ENCODE peak calls at places on chromosome 21, in eight cellular contexts. One of them, this sample, is unnamed.

GRCh38 chr21:32794643-32795042 is 23.1 kb upstream of the PAXBP1 start:
- DNase-seq in activated naive CD8-positive, alpha-beta T cell treated with anti-CD3 and anti-CD28 coated beads for 36 hours: no peak
- DNase-seq in fibroblast of mammary gland: no peak
- DNase-seq in CD4-positive, alpha-beta memory T cell: no peak
- DNase-seq in activated CD8-positive, alpha-beta memory T cell treated with anti-CD3 and anti-CD28 coated beads, Interleukin-2, amount 50 U/mL, for 48 hours: no peak
- DNase-seq in fibroblast of pulmonary artery: peak; percentile 61
- DNase-seq in central memory CD8-positive, alpha-beta T cell: no peak
- DNase-seq in LNCaP clone FGC: no peak
- DNase-seq in this sample: no peak

GRCh38 chr21:34877485-34878128 is 171.5 kb downstream of the RUNX1 start:
- DNase-seq in activated naive CD8-positive, alpha-beta T cell treated with anti-CD3 and anti-CD28 coated beads for 36 hours: no peak
- DNase-seq in fibroblast of pulmonary artery: no peak
- DNase-seq in LNCaP clone FGC: peak; percentile 69
- DNase-seq in CD4-positive, alpha-beta memory T cell: no peak
- DNase-seq in activated CD8-positive, alpha-beta memory T cell treated with anti-CD3 and anti-CD28 coated beads, Interleukin-2, amount 50 U/mL, for 48 hours: no peak
- DNase-seq in fibroblast of mammary gland: no peak
- DNase-seq in central memory CD8-positive, alpha-beta T cell: no peak
- DNase-seq in this sample: no peak

GRCh38 chr21:41929248-41929647 is 24.6 kb downstream of the C2CD2 start:
- DNase-seq in central memory CD8-positive, alpha-beta T cell: no peak
- DNase-seq in activated CD8-positive, alpha-beta memory T cell treated with anti-CD3 and anti-CD28 coated beads, Interleukin-2, amount 50 U/mL, for 48 hours: no peak
- DNase-seq in fibroblast of pulmonary artery: no peak
- DNase-seq in CD4-positive, alpha-beta memory T cell: no peak
- DNase-seq in LNCaP clone FGC: no peak
- DNase-seq in fibroblast of mammary gland: no peak
- DNase-seq in activated naive CD8-positive, alpha-beta T cell treated with anti-CD3 and anti-CD28 coated beads for 36 hours: no peak
- DNase-seq in this sample: no peak

GRCh38 chr21:28110074-28110473 is 882.6 kb downstream of the LTN1 start:
- DNase-seq in fibroblast of mammary gland: no peak
- DNase-seq in CD4-positive, alpha-beta memory T cell: no peak
- DNase-seq in central memory CD8-positive, alpha-beta T cell: no peak
- DNase-seq in LNCaP clone FGC: no peak
- DNase-seq in activated naive CD8-positive, alpha-beta T cell treated with anti-CD3 and anti-CD28 coated beads for 36 hours: no peak
- DNase-seq in fibroblast of pulmonary artery: no peak
- DNase-seq in activated CD8-positive, alpha-beta memory T cell treated with anti-CD3 and anti-CD28 coated beads, Interleukin-2, amount 50 U/mL, for 48 hours: no peak
- DNase-seq in this sample: no peak

GRCh38 chr21:39852021-39852721 is 15.1 kb upstream of the PCP4 start:
- DNase-seq in activated CD8-positive, alpha-beta memory T cell treated with anti-CD3 and anti-CD28 coated beads, Interleukin-2, amount 50 U/mL, for 48 hours: no peak
- DNase-seq in fibroblast of pulmonary artery: no peak
- DNase-seq in CD4-positive, alpha-beta memory T cell: no peak
- DNase-seq in activated naive CD8-positive, alpha-beta T cell treated with anti-CD3 and anti-CD28 coated beads for 36 hours: no peak
- DNase-seq in fibroblast of mammary gland: no peak
- DNase-seq in LNCaP clone FGC: no peak
- DNase-seq in central memory CD8-positive, alpha-beta T cell: no peak
- DNase-seq in this sample: no peak

GRCh38 chr21:20306836-20307235 is 691.4 kb upstream of the NCAM2 start:
- DNase-seq in fibroblast of mammary gland: no peak
- DNase-seq in CD4-positive, alpha-beta memory T cell: no peak
- DNase-seq in fibroblast of pulmonary artery: no peak
- DNase-seq in activated naive CD8-positive, alpha-beta T cell treated with anti-CD3 and anti-CD28 coated beads for 36 hours: no peak
- DNase-seq in LNCaP clone FGC: no peak
- DNase-seq in activated CD8-positive, alpha-beta memory T cell treated with anti-CD3 and anti-CD28 coated beads, Interleukin-2, amount 50 U/mL, for 48 hours: no peak
- DNase-seq in central memory CD8-positive, alpha-beta T cell: no peak
- DNase-seq in this sample: no peak

GRCh38 chr21:35882791-35883240 is 177.5 kb downstream of the SETD4 start:
- DNase-seq in activated CD8-positive, alpha-beta memory T cell treated with anti-CD3 and anti-CD28 coated beads, Interleukin-2, amount 50 U/mL, for 48 hours: no peak
- DNase-seq in activated naive CD8-positive, alpha-beta T cell treated with anti-CD3 and anti-CD28 coated beads for 36 hours: no peak
- DNase-seq in CD4-positive, alpha-beta memory T cell: no peak
- DNase-seq in central memory CD8-positive, alpha-beta T cell: no peak
- DNase-seq in fibroblast of mammary gland: peak; percentile 65
- DNase-seq in fibroblast of pulmonary artery: peak; percentile 2
- DNase-seq in LNCaP clone FGC: no peak
- DNase-seq in this sample: no peak

GRCh38 chr21:39484711-39485264 is 33.0 kb downstream of the SH3BGR start:
- DNase-seq in activated CD8-positive, alpha-beta memory T cell treated with anti-CD3 and anti-CD28 coated beads, Interleukin-2, amount 50 U/mL, for 48 hours: no peak
- DNase-seq in CD4-positive, alpha-beta memory T cell: no peak
- DNase-seq in activated naive CD8-positive, alpha-beta T cell treated with anti-CD3 and anti-CD28 coated beads for 36 hours: no peak
- DNase-seq in LNCaP clone FGC: no peak
- DNase-seq in central memory CD8-positive, alpha-beta T cell: no peak
- DNase-seq in fibroblast of pulmonary artery: no peak
- DNase-seq in fibroblast of mammary gland: peak; percentile 13
- DNase-seq in this sample: no peak

GRCh38 chr21:35072557-35072956 is 23.5 kb upstream of the RUNX1 start:
- DNase-seq in fibroblast of pulmonary artery: no peak
- DNase-seq in CD4-positive, alpha-beta memory T cell: no peak
- DNase-seq in activated CD8-positive, alpha-beta memory T cell treated with anti-CD3 and anti-CD28 coated beads, Interleukin-2, amount 50 U/mL, for 48 hours: no peak
- DNase-seq in central memory CD8-positive, alpha-beta T cell: no peak
- DNase-seq in LNCaP clone FGC: no peak
- DNase-seq in activated naive CD8-positive, alpha-beta T cell treated with anti-CD3 and anti-CD28 coated beads for 36 hours: no peak
- DNase-seq in fibroblast of mammary gland: no peak
- DNase-seq in this sample: no peak

GRCh38 chr21:38824124-38824822 is 18.5 kb downstream of the ETS2 start:
- DNase-seq in fibroblast of mammary gland: peak; percentile 86
- DNase-seq in central memory CD8-positive, alpha-beta T cell: no peak
- DNase-seq in activated CD8-positive, alpha-beta memory T cell treated with anti-CD3 and anti-CD28 coated beads, Interleukin-2, amount 50 U/mL, for 48 hours: no peak
- DNase-seq in fibroblast of pulmonary artery: no peak
- DNase-seq in activated naive CD8-positive, alpha-beta T cell treated with anti-CD3 and anti-CD28 coated beads for 36 hours: no peak
- DNase-seq in LNCaP clone FGC: no peak
- DNase-seq in CD4-positive, alpha-beta memory T cell: no peak
- DNase-seq in this sample: no peak